ENCODE peak calls at places on chromosomes 4 and X, in four cellular contexts. Y is left ventricle myocardium inferior; H is stimulated activated CD4-positive, alpha-beta T cell treated with anti-CD3 and anti-CD28 coated beads, Interleukin-2, amount 100 ng/mL, for 4 hours; I is endothelial cell of umbilical vein. V is an unnamed sample.

GRCh38 chr4:304987-305680 is at the start of gene ZNF732:
- DNase-seq in Y (peak), H (no peak), I (peak), V (peak)

GRCh38 chr4:110159544-110159943 is 38.9 kb downstream of the ELOVL6 start:
- DNase-seq in Y (no peak), H (no peak), I (no peak), V (no peak)

GRCh38 chrX:17719651-17720050 is 17.6 kb upstream of the SCML1 start:
- DNase-seq in Y (no peak), H (no peak), I (no peak), V (no peak)

GRCh38 chr4:20318011-20318898 is 66.5 kb downstream of the SLIT2 start:
- DNase-seq in Y (no peak), H (no peak), I (no peak), V (peak)

GRCh38 chrX:8971116-8971515 is 62.8 kb downstream of the FAM9B start:
- DNase-seq in Y (no peak), H (no peak), I (peak), V (peak)

GRCh38 chr4:110869862-110870577 is 247.1 kb upstream of the PITX2 start:
- DNase-seq in Y (no peak), H (no peak), I (peak), V (peak)

GRCh38 chr4:174111350-174111888 is 172.0 kb downstream of the FBXO8 start:
- DNase-seq in Y (no peak), H (no peak), I (no peak), V (no peak)

GRCh38 chr4:95693594-95693993 is 144.8 kb upstream of the UNC5C start:
- DNase-seq in Y (no peak), H (no peak), I (peak), V (peak)

GRCh38 chr4:99885063-99885664 is 9.1 kb downstream of the LAMTOR3 start:
- DNase-seq in Y (no peak), H (peak), I (peak), V (peak)

GRCh38 chr4:55184600-55185523 is 59.5 kb upstream of the KDR start:
- DNase-seq in Y (peak), H (no peak), I (no peak), V (peak)

GRCh38 chr4:186037692-186038658 is 31.0 kb upstream of the TLR3 start:
- DNase-seq in Y (no peak), H (no peak), I (peak), V (peak)

GRCh38 chr4:150493846-150494245 is 88.1 kb upstream of the MAB21L2 start:
- DNase-seq in Y (no peak), H (no peak), I (no peak), V (no peak)

GRCh38 chr4:77045490-77045889 is 30.3 kb downstream of the CCNI start:
- DNase-seq in Y (no peak), H (no peak), I (no peak), V (peak)

GRCh38 chr4:52824603-52825310 is 37.4 kb upstream of the RASL11B start:
- DNase-seq in Y (peak), H (no peak), I (no peak), V (peak)

GRCh38 chr4:174490356-174490969 is 31.8 kb downstream of the HPGD start:
- DNase-seq in Y (no peak), H (no peak), I (peak), V (peak)

GRCh38 chr4:6342530-6343293 is 73.1 kb downstream of the WFS1 start:
- DNase-seq in Y (peak), H (no peak), I (no peak), V (peak)

GRCh38 chrX:70878925-70879324 is 29.6 kb downstream of the TEX11 start:
- DNase-seq in Y (no peak), H (no peak), I (no peak), V (no peak)

GRCh38 chrX:25049347-25049746 is 33.6 kb upstream of the ARX start:
- DNase-seq in Y (no peak), H (no peak), I (no peak), V (no peak)

GRCh38 chr4:57051100-57051499 is 59.1 kb downstream of the IGFBP7 start:
- DNase-seq in Y (no peak), H (no peak), I (peak), V (peak)

GRCh38 chrX:52139545-52139895 is 45.2 kb upstream of the MAGED4 start:
- DNase-seq in Y (no peak), H (no peak), I (no peak), V (no peak)

GRCh38 chrX:43703211-43703791 is 47.2 kb downstream of the MAOA start:
- DNase-seq in Y (no peak), H (no peak), I (peak), V (peak)

GRCh38 chrX:154096140-154097002 is 1.1 kb downstream of the MECP2 start:
- DNase-seq in Y (peak), H (no peak), I (no peak), V (peak)

GRCh38 chr4:77994194-77994721 is 62.9 kb upstream of the FRAS1 start:
- DNase-seq in Y (no peak), H (no peak), I (peak), V (peak)